ENCODE peak calls at places on chromosomes 1 and 21, in six cellular contexts. N is HCT116, B is H1, J is SK-N-SH, X is K562, K is HepG2. Z is an unnamed sample.

GRCh38 chr1:22625262-22625925 is 11.0 kb upstream of the C1QA start:
- DNase-seq in K (no peak), X (no peak), J (no peak), N (no peak), B (no peak), Z (no peak)

GRCh38 chr1:77942400-77943140 is 36.3 kb downstream of the FUBP1 start:
- DNase-seq in B (no peak), N (no peak), J (no peak), X (no peak), K (no peak), Z (no peak)

GRCh38 chr1:1040004-1040991 is 20.4 kb downstream of the AGRN start:
- DNase-seq in K (no peak), J (peak), X (peak), B (no peak), N (peak), Z (no peak)

GRCh38 chr1:171984850-171985485 is 143.7 kb downstream of the DNM3 start:
- DNase-seq in J (peak), K (peak), N (peak), B (no peak), X (peak), Z (no peak)

GRCh38 chr1:98426092-98426491 is 235.4 kb upstream of the SNX7 start:
- DNase-seq in N (no peak), B (no peak), K (no peak), X (no peak), J (no peak), Z (no peak)

GRCh38 chr1:94411217-94411616 is 7.0 kb upstream of the ABCD3 start:
- DNase-seq in N (no peak), B (no peak), K (no peak), J (no peak), X (no peak), Z (peak)

GRCh38 chr1:179310721-179311120 is 17.1 kb downstream of the SOAT1 start:
- DNase-seq in B (no peak), N (no peak), X (no peak), J (no peak), K (no peak), Z (no peak)

GRCh38 chr1:206709322-206709721 is 24.6 kb downstream of the MAPKAPK2 start:
- DNase-seq in J (no peak), N (no peak), X (no peak), K (no peak), B (no peak), Z (no peak)

GRCh38 chr1:1833916-1834325 is 55.7 kb upstream of the NADK start:
- DNase-seq in K (peak), J (no peak), N (no peak), X (no peak), B (no peak), Z (peak)

GRCh38 chr1:207440634-207441033 is 13.5 kb upstream of the CR2 start:
- DNase-seq in X (no peak), N (no peak), J (no peak), B (no peak), K (no peak), Z (no peak)

GRCh38 chr21:43750339-43751033 is 25.6 kb downstream of the CSTB start:
- DNase-seq in N (no peak), K (no peak), B (no peak), J (no peak), X (no peak), Z (no peak)

GRCh38 chr1:209364716-209365115 is 218.8 kb upstream of the CAMK1G start:
- DNase-seq in K (no peak), X (no peak), B (no peak), N (no peak), J (no peak), Z (no peak)

GRCh38 chr1:6002714-6003501 is 10.7 kb upstream of the NPHP4 start:
- DNase-seq in J (peak), N (no peak), K (peak), X (no peak), B (no peak), Z (no peak)

GRCh38 chr1:116254776-116255175 is 118.3 kb upstream of the ATP1A1 start:
- DNase-seq in X (no peak), B (no peak), K (no peak), J (no peak), N (no peak), Z (no peak)

GRCh38 chr1:119133987-119134386 is 6.5 kb downstream of the WARS2 start:
- DNase-seq in X (no peak), N (no peak), J (no peak), B (no peak), K (no peak), Z (no peak)

GRCh38 chr1:24584103-24584764 is 28.3 kb downstream of the NCMAP start:
- DNase-seq in N (no peak), X (no peak), B (no peak), K (no peak), J (no peak), Z (no peak)

GRCh38 chr1:171427852-171428471 is 57.4 kb upstream of the PRRC2C start:
- DNase-seq in K (no peak), B (no peak), J (no peak), X (no peak), N (no peak), Z (no peak)

GRCh38 chr1:178341218-178341956 is 155.4 kb downstream of the CLEC20A start:
- DNase-seq in J (peak), N (peak), K (no peak), B (peak), X (no peak), Z (no peak)

GRCh38 chr1:55428944-55429931 is 214.1 kb upstream of the USP24 start:
- DNase-seq in K (peak), J (peak), B (peak), N (peak), X (peak), Z (no peak)

GRCh38 chr1:81617308-81618027 is 183.3 kb upstream of the ADGRL2 start:
- DNase-seq in B (no peak), X (no peak), K (no peak), N (no peak), J (no peak), Z (no peak)

GRCh38 chr1:3530086-3530930 is 75.8 kb downstream of the ARHGEF16 start:
- DNase-seq in X (no peak), N (no peak), J (no peak), K (no peak), B (no peak), Z (no peak)

GRCh38 chr1:204438628-204439027 is 27.0 kb upstream of the PPP1R15B start:
- DNase-seq in B (no peak), N (no peak), J (no peak), K (no peak), X (no peak), Z (no peak)

GRCh38 chr1:2617981-2618470 is 14.8 kb downstream of the MMEL1 start:
- DNase-seq in B (no peak), N (no peak), K (no peak), X (no peak), J (no peak), Z (no peak)

GRCh38 chr1:23394664-23395063 is 25.0 kb upstream of the ZNF436 start:
- DNase-seq in N (no peak), X (no peak), K (no peak), J (peak), B (no peak), Z (no peak)

GRCh38 chr1:150777544-150777943 is 12.0 kb upstream of the CTSS start:
- DNase-seq in X (no peak), K (no peak), J (no peak), B (no peak), N (no peak), Z (no peak)

GRCh38 chr1:29193879-29194455 is 12.3 kb upstream of the SRSF4 start:
- DNase-seq in B (no peak), J (no peak), X (no peak), N (no peak), K (no peak), Z (no peak)

GRCh38 chr1:37433171-37433570 is 41.2 kb upstream of the ZC3H12A start:
- DNase-seq in B (no peak), N (no peak), K (no peak), X (no peak), J (no peak), Z (no peak)

GRCh38 chr1:67677925-67678324 is 7.1 kb upstream of the GADD45A start:
- DNase-seq in B (no peak), X (no peak), N (no peak), K (no peak), J (no peak), Z (no peak)

GRCh38 chr1:24890861-24891260 is 39.2 kb downstream of the RUNX3 start:
- DNase-seq in K (no peak), B (no peak), N (no peak), J (no peak), X (no peak), Z (no peak)

GRCh38 chr1:16145988-16146887 is 9.6 kb downstream of the EPHA2 start:
- DNase-seq in X (peak), J (peak), B (peak), K (peak), N (no peak), Z (no peak)

GRCh38 chr1:211200311-211200710 is 58.9 kb upstream of the RCOR3 start:
- DNase-seq in N (no peak), B (no peak), J (no peak), X (no peak), K (no peak), Z (no peak)

GRCh38 chr1:8472668-8473067 is 154.8 kb downstream of the SLC45A1 start:
- DNase-seq in X (no peak), N (no peak), K (no peak), J (no peak), B (no peak), Z (no peak)

GRCh38 chr1:233440952-233441401 is 113.5 kb downstream of the MAP3K21 start:
- DNase-seq in N (peak), B (peak), X (peak), K (peak), J (peak), Z (peak)

GRCh38 chr1:50704126-50704525 is 255.9 kb downstream of the FAF1 start:
- DNase-seq in J (peak), B (no peak), X (peak), K (peak), N (peak), Z (no peak)

GRCh38 chr1:170967042-170967910 is 31.9 kb downstream of the MROH9 start:
- DNase-seq in B (no peak), N (peak), J (peak), K (peak), X (no peak), Z (no peak)

GRCh38 chr1:3126756-3127718 is 58.0 kb downstream of the PRDM16 start:
- DNase-seq in X (no peak), K (no peak), N (no peak), J (no peak), B (no peak), Z (no peak)

GRCh38 chr21:42443876-42444744 is 40.4 kb downstream of the UBASH3A start:
- DNase-seq in B (no peak), X (no peak), J (no peak), N (no peak), K (no peak), Z (no peak)

GRCh38 chr1:153206631-153207030 is 3.4 kb downstream of the LELP1 start:
- DNase-seq in B (no peak), X (no peak), N (no peak), J (no peak), K (no peak), Z (no peak)
- TF ChIP-seq YY1 in B (no peak), X (no peak), N (no peak), J (no peak), K (no peak), Z (no peak)

GRCh38 chr1:173866462-173866861 is 1.3 kb downstream of the GAS5 start:
- DNase-seq in K (no peak), J (no peak), N (no peak), B (no peak), X (no peak), Z (no peak)

GRCh38 chr1:173862769-173863223 is 5.0 kb downstream of the GAS5 start:
- DNase-seq in N (no peak), X (no peak), J (no peak), B (no peak), K (no peak), Z (no peak)

GRCh38 chr1:173863224-173864151 is 4.3 kb downstream of the GAS5 start:
- DNase-seq in B (no peak), K (no peak), N (no peak), X (no peak), J (no peak), Z (no peak)

GRCh38 chr1:173865468-173866164 is 2.2 kb downstream of the GAS5 start:
- DNase-seq in B (no peak), J (no peak), K (no peak), N (no peak), X (no peak), Z (no peak)

GRCh38 chr1:173864179-173864867 is 3.5 kb downstream of the GAS5 start:
- DNase-seq in X (no peak), K (no peak), B (no peak), J (no peak), N (no peak), Z (no peak)
- TF ChIP-seq SIN3A in X (peak), K (no peak), B (no peak), J (no peak), N (no peak), Z (no peak)

DNA sequence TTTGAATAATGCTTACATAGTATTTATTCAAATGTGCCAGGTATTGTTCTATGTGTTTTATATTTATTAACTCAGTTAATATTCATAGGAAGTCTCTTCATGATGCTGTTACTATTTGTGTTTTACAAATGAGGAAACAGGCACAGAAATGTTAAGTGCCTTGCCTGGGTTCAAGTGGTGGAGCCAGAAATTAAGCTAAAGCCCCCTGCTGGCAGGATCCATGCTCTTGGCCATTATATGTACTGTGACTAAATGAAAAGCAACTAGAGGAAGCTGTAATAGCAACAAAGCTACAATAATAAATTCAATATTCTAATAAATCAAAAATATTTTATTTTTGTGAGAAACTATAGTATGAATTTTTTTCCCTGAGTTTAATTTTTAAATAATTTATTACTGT is 30.0 kb downstream of the IARS2 start:
- DNase-seq in J (peak), X (peak), K (peak), N (peak), B (no peak), Z (no peak)
- TF ChIP-seq YY1 in J (no peak), X (no peak), K (no peak), N (no peak), B (no peak), Z (no peak)

GRCh38 chr1:226420860-226421259 is 13.0 kb upstream of the PARP1 start:
- DNase-seq in B (no peak), X (no peak), J (no peak), K (no peak), N (no peak), Z (no peak)
- TF ChIP-seq SIN3A in B (no peak), X (no peak), J (no peak), K (no peak), N (no peak), Z (no peak)

DNA sequence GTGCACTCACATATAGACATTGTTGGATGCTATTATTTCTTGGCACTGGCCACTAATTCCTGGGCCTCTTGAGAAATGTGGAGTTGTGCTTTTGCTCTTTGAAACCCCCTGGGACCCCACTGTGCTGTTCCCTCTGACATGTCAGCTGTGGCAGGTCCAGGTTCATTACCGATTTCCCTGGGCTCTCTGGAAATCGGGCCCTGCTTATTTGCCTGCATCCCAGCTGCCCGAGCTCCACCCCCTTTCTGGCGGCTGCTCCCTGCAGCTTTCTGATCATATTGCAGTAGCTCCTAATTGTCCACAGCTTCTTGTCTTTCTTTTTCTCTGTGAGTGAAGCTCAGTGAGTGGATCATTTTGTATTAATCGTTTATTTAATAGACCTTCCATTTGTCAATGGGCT is 183.7 kb upstream of the FAM78B start:
- DNase-seq in J (peak), K (no peak), N (no peak), X (no peak), B (no peak), Z (no peak)
- TF ChIP-seq YY1 in J (no peak), K (no peak), N (no peak), X (no peak), B (no peak), Z (no peak)

GRCh38 chr1:229003233-229004031 is 267.5 kb upstream of the RAB4A start:
- DNase-seq in N (no peak), B (no peak), K (peak), X (no peak), J (no peak), Z (no peak)
- TF ChIP-seq SIN3A in N (no peak), B (no peak), K (no peak), X (no peak), J (no peak), Z (no peak)

GRCh38 chr21:35288238-35288637 is 239.1 kb upstream of the RUNX1 start:
- DNase-seq in X (no peak), K (no peak), J (no peak), B (no peak), N (no peak), Z (no peak)

GRCh38 chr21:35280221-35280620 is 231.1 kb upstream of the RUNX1 start:
- DNase-seq in B (no peak), N (no peak), J (no peak), X (no peak), K (no peak), Z (no peak)

GRCh38 chr21:35282944-35283343 is 233.8 kb upstream of the RUNX1 start:
- DNase-seq in N (no peak), B (no peak), J (no peak), K (no peak), X (no peak), Z (no peak)

GRCh38 chr21:35281946-35282345 is 232.8 kb upstream of the RUNX1 start:
- DNase-seq in B (no peak), K (no peak), N (no peak), X (no peak), J (no peak), Z (no peak)

GRCh38 chr21:35284199-35284598 is 235.1 kb upstream of the RUNX1 start:
- DNase-seq in X (no peak), B (no peak), N (no peak), J (no peak), K (no peak), Z (no peak)
- TF ChIP-seq YY1 in X (no peak), B (no peak), N (no peak), J (no peak), K (no peak), Z (no peak)

GRCh38 chr1:35714921-35715567 is 3.6 kb downstream of the C1orf216 start:
- DNase-seq in N (no peak), B (no peak), J (no peak), X (no peak), K (no peak), Z (no peak)

GRCh38 chr1:35715568-35716002 is 3.1 kb downstream of the C1orf216 start:
- DNase-seq in J (peak), K (peak), B (no peak), N (peak), X (peak), Z (peak)

GRCh38 chr1:35718492-35719336 is at the start of gene C1orf216:
- DNase-seq in K (no peak), J (peak), N (peak), B (peak), X (peak), Z (no peak)

DNA sequence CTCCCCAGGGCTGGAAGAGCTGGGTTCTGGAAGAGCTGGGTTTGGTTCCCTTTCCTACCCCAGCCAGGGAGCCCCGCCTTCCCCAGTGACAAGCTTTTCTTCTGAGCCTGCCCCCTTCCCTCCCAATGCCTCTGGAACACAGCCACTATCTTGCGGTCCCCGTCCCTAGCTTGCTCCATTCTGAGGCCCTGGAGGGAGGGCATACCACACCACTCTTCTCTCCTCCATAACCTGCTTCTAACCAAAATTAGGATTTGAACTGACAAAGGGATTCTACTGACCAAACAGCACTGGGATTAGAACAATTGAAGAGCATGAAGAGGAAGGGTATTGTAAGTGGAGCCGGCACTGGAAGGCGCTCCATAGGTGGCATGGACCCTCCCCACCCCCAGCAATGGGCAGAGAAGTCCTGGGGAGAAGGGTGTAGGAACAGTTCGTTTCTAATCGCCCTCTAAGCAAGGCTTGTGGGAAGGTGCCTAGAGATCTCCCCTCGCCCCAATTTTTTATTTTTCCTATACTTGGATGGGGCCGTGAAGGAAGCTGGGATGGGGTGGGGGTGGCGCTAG is 690 bp downstream of the C1orf216 start:
- DNase-seq in J (peak), X (peak), B (no peak), K (no peak), N (peak), Z (no peak)
- TF ChIP-seq SIN3A in J (no peak), X (peak), B (no peak), K (no peak), N (no peak), Z (no peak)

Z was measured in GM12878.